ENCODE peak calls at places on chromosomes 7 and 10, in four cellular contexts. M is endodermal cell, N is ascending aorta, O is A549. Z is an unnamed sample.
A peak's percentile ranks its signal among the peaks of the same experiment; 100 is the strongest.

GRCh38 chr10:92150798-92151197 is 140.1 kb downstream of the CPEB3 start:
- DNase-seq in O (no peak), M (no peak), N (no peak), Z (no peak)

GRCh38 chr10:3095373-3096139 is 28.2 kb downstream of the PFKP start:
- DNase-seq in O (peak; percentile 92), M (no peak), N (no peak), Z (peak; percentile 89)

GRCh38 chr10:78164687-78165086 is 131.0 kb downstream of the RPS24 start:
- DNase-seq in O (no peak), N (no peak), M (no peak), Z (no peak)

GRCh38 chr7:85316489-85316888 is 129.6 kb upstream of the SEMA3D start:
- DNase-seq in M (no peak), O (no peak), N (no peak), Z (no peak)

GRCh38 chr7:4683884-4684565 is 1.9 kb downstream of the FOXK1 start:
- DNase-seq in O (no peak), M (peak; percentile 63), N (no peak), Z (peak; percentile 61)

GRCh38 chr7:117780832-117781231 is 92.4 kb downstream of the CTTNBP2 start:
- DNase-seq in M (no peak), N (no peak), O (no peak), Z (no peak)

GRCh38 chr10:14173706-14174594 is 156.8 kb downstream of the FRMD4A start:
- DNase-seq in O (no peak), M (peak; percentile 76), N (no peak), Z (no peak)

GRCh38 chr10:27529010-27529783 is 25.1 kb downstream of the RAB18 start:
- DNase-seq in M (no peak), O (no peak), N (no peak), Z (no peak)

GRCh38 chr10:88598060-88598459 is 11.5 kb downstream of the LIPJ start:
- DNase-seq in M (no peak), N (no peak), O (no peak), Z (no peak)

GRCh38 chr7:34603711-34604444 is 54.1 kb upstream of the NPSR1 start:
- DNase-seq in N (no peak), O (no peak), M (no peak), Z (no peak)

GRCh38 chr7:40008218-40008815 is 58.3 kb downstream of the CDK13 start:
- DNase-seq in O (peak; percentile 18), N (no peak), M (no peak), Z (no peak)

GRCh38 chr10:19168584-19168983 is 120.0 kb downstream of the MALRD1 start:
- DNase-seq in M (peak; percentile 80), O (no peak), N (no peak), Z (no peak)

GRCh38 chr7:34133356-34133982 is 228.1 kb downstream of the BMPER start:
- DNase-seq in M (no peak), O (peak; percentile 16), N (no peak), Z (no peak)

GRCh38 chr10:27783660-27784059 is 38.0 kb upstream of the MKX start:
- DNase-seq in M (peak; percentile 86), N (no peak), O (peak; percentile 3), Z (peak; percentile 26)

GRCh38 chr10:14698487-14699170 is 76.1 kb downstream of the FAM107B start:
- DNase-seq in M (no peak), N (no peak), O (no peak), Z (no peak)

GRCh38 chr7:20314216-20314615 is 16.5 kb upstream of the ITGB8 start:
- DNase-seq in M (no peak), O (no peak), N (no peak), Z (no peak)

GRCh38 chr7:620052-620451 is 100.4 kb upstream of the PDGFA start:
- DNase-seq in N (no peak), M (no peak), O (no peak), Z (no peak)

GRCh38 chr7:64999165-65000004 is 7.1 kb downstream of the ERV3-1 start:
- DNase-seq in O (no peak), M (no peak), N (no peak), Z (peak; percentile 62)

GRCh38 chr7:28178537-28178936 is 2.1 kb downstream of the JAZF1 start:
- DNase-seq in M (no peak), O (no peak), N (no peak), Z (no peak)

GRCh38 chr7:1742555-1743303 is 72.7 kb downstream of the ELFN1 start:
- DNase-seq in N (no peak), O (no peak), M (no peak), Z (peak; percentile 85)

GRCh38 chr10:100184426-100185219 is 1.2 kb downstream of the ERLIN1 start:
- DNase-seq in O (peak; percentile 25), M (no peak), N (no peak), Z (peak; percentile 25)

GRCh38 chr7:134699021-134699818 is 52.6 kb downstream of the BPGM start:
- DNase-seq in O (no peak), N (no peak), M (no peak), Z (no peak)

Z was measured in LoVo.